ENCODE peak calls at places on chromosome 6, in nine cellular contexts. O, L, Q, U, T, A, Z, F and B are unnamed samples.
A peak's percentile ranks its signal among the peaks of the same experiment; 100 is the strongest.

GRCh38 chr6:7911345-7911725 is 747 bp upstream of the TXNDC5 start:
- DNase-seq in O (no peak), L (no peak), Q (no peak), U (no peak), T (no peak), A (no peak), Z (no peak), F (no peak), B (no peak)

GRCh38 chr6:167858086-167858591 is 31.4 kb downstream of the AFDN start:
- DNase-seq in O (no peak), L (no peak), Q (no peak), U (no peak), T (peak; percentile 28), A (no peak), Z (no peak), F (no peak), B (no peak)

GRCh38 chr6:8059129-8059528 is 5.1 kb downstream of the BLOC1S5 start:
- DNase-seq in O (peak; percentile 8), L (no peak), Q (no peak), U (no peak), T (no peak), A (no peak), Z (no peak), F (no peak), B (no peak)

GRCh38 chr6:151137441-151137984 is 102.3 kb upstream of the AKAP12 start:
- DNase-seq in O (no peak), L (no peak), Q (no peak), U (no peak), T (no peak), A (no peak), Z (no peak), F (no peak), B (no peak)

GRCh38 chr6:6700871-6701270 is 112.4 kb downstream of the LY86 start:
- DNase-seq in O (no peak), L (no peak), Q (no peak), U (no peak), T (no peak), A (no peak), Z (no peak), F (no peak), B (no peak)

GRCh38 chr6:49038294-49038693 is 424.8 kb downstream of the MMUT start:
- DNase-seq in O (no peak), L (no peak), Q (no peak), U (no peak), T (no peak), A (no peak), Z (no peak), F (no peak), B (no peak)

GRCh38 chr6:121711472-121711871 is 276.0 kb downstream of the GJA1 start:
- DNase-seq in O (no peak), L (no peak), Q (no peak), U (no peak), T (no peak), A (no peak), Z (no peak), F (peak; percentile 29), B (no peak)

GRCh38 chr6:154606457-154606856 is 96.0 kb upstream of the CNKSR3 start:
- DNase-seq in O (no peak), L (no peak), Q (peak; percentile 53), U (peak; percentile 86), T (no peak), A (no peak), Z (no peak), F (no peak), B (peak; percentile 92)

GRCh38 chr6:14316911-14317535 is 199.5 kb downstream of the CD83 start:
- DNase-seq in O (no peak), L (no peak), Q (no peak), U (peak; percentile 71), T (no peak), A (no peak), Z (no peak), F (peak; percentile 24), B (no peak)

GRCh38 chr6:54899986-54900385 is 53.4 kb downstream of the FAM83B start:
- DNase-seq in O (no peak), L (no peak), Q (no peak), U (no peak), T (no peak), A (no peak), Z (no peak), F (no peak), B (no peak)

GRCh38 chr6:21908117-21908848 is 314.7 kb downstream of the SOX4 start:
- DNase-seq in O (no peak), L (no peak), Q (no peak), U (no peak), T (no peak), A (no peak), Z (no peak), F (peak; percentile 68), B (no peak)